ENCODE peak calls at places on chromosomes 3 and 15, in eight cellular contexts. One of them, this sample, is unnamed.

GRCh38 chr3:152349397-152349796 is 80.7 kb downstream of the MBNL1 start:
- DNase-seq in left cardiac atrium: no peak
- DNase-seq in HCT116: no peak
- DNase-seq in stimulated activated CD4-positive, alpha-beta T cell treated with anti-CD3 and anti-CD28 coated beads, Interleukin-12 subunit alpha, Interleukin-12 subunit beta, amount 100 ng/mL, for 48 hours: no peak
- DNase-seq in EL: peak; percentile 41
- DNase-seq in COR-L47: no peak
- DNase-seq in NCI-H510A treated with DMSO at 0.1 percent for 48 hours: no peak
- DNase-seq in MV-4-11: no peak
- DNase-seq in this sample: no peak

GRCh38 chr15:96122077-96123027 is 208.1 kb upstream of the NR2F2 start:
- DNase-seq in left cardiac atrium: no peak
- DNase-seq in HCT116: peak; percentile 41
- DNase-seq in stimulated activated CD4-positive, alpha-beta T cell treated with anti-CD3 and anti-CD28 coated beads, Interleukin-12 subunit alpha, Interleukin-12 subunit beta, amount 100 ng/mL, for 48 hours: no peak
- DNase-seq in EL: peak; percentile 50
- DNase-seq in COR-L47: no peak
- DNase-seq in NCI-H510A treated with DMSO at 0.1 percent for 48 hours: no peak
- DNase-seq in MV-4-11: no peak
- DNase-seq in this sample: no peak

GRCh38 chr3:18609184-18609583 is 184.0 kb upstream of the SATB1 start:
- DNase-seq in left cardiac atrium: no peak
- DNase-seq in HCT116: no peak
- DNase-seq in stimulated activated CD4-positive, alpha-beta T cell treated with anti-CD3 and anti-CD28 coated beads, Interleukin-12 subunit alpha, Interleukin-12 subunit beta, amount 100 ng/mL, for 48 hours: no peak
- DNase-seq in EL: no peak
- DNase-seq in COR-L47: no peak
- DNase-seq in NCI-H510A treated with DMSO at 0.1 percent for 48 hours: no peak
- DNase-seq in MV-4-11: peak; percentile 50
- DNase-seq in this sample: no peak

GRCh38 chr15:95968856-95969255 is 361.6 kb upstream of the NR2F2 start:
- DNase-seq in left cardiac atrium: no peak
- DNase-seq in HCT116: no peak
- DNase-seq in stimulated activated CD4-positive, alpha-beta T cell treated with anti-CD3 and anti-CD28 coated beads, Interleukin-12 subunit alpha, Interleukin-12 subunit beta, amount 100 ng/mL, for 48 hours: no peak
- DNase-seq in EL: no peak
- DNase-seq in COR-L47: no peak
- DNase-seq in NCI-H510A treated with DMSO at 0.1 percent for 48 hours: no peak
- DNase-seq in MV-4-11: no peak
- DNase-seq in this sample: no peak

GRCh38 chr3:138303474-138303873 is 26.2 kb downstream of the NME9 start:
- DNase-seq in left cardiac atrium: no peak
- DNase-seq in HCT116: no peak
- DNase-seq in stimulated activated CD4-positive, alpha-beta T cell treated with anti-CD3 and anti-CD28 coated beads, Interleukin-12 subunit alpha, Interleukin-12 subunit beta, amount 100 ng/mL, for 48 hours: no peak
- DNase-seq in EL: no peak
- DNase-seq in COR-L47: no peak
- DNase-seq in NCI-H510A treated with DMSO at 0.1 percent for 48 hours: no peak
- DNase-seq in MV-4-11: no peak
- DNase-seq in this sample: no peak

GRCh38 chr3:128489860-128490649 is 2.9 kb downstream of the GATA2 start:
- DNase-seq in left cardiac atrium: peak; percentile 30
- DNase-seq in HCT116: no peak
- DNase-seq in stimulated activated CD4-positive, alpha-beta T cell treated with anti-CD3 and anti-CD28 coated beads, Interleukin-12 subunit alpha, Interleukin-12 subunit beta, amount 100 ng/mL, for 48 hours: no peak
- DNase-seq in EL: peak; percentile 63
- DNase-seq in COR-L47: peak; percentile 75
- DNase-seq in NCI-H510A treated with DMSO at 0.1 percent for 48 hours: peak; percentile 47
- DNase-seq in MV-4-11: no peak
- DNase-seq in this sample: no peak

GRCh38 chr3:148598619-148599018 is 99.1 kb upstream of the AGTR1 start:
- DNase-seq in left cardiac atrium: no peak
- DNase-seq in HCT116: no peak
- DNase-seq in stimulated activated CD4-positive, alpha-beta T cell treated with anti-CD3 and anti-CD28 coated beads, Interleukin-12 subunit alpha, Interleukin-12 subunit beta, amount 100 ng/mL, for 48 hours: no peak
- DNase-seq in EL: no peak
- DNase-seq in COR-L47: no peak
- DNase-seq in NCI-H510A treated with DMSO at 0.1 percent for 48 hours: no peak
- DNase-seq in MV-4-11: peak; percentile 22
- DNase-seq in this sample: no peak

GRCh38 chr3:177220136-177220974 is 23.1 kb upstream of the TBL1XR1 start:
- DNase-seq in left cardiac atrium: no peak
- DNase-seq in HCT116: no peak
- DNase-seq in stimulated activated CD4-positive, alpha-beta T cell treated with anti-CD3 and anti-CD28 coated beads, Interleukin-12 subunit alpha, Interleukin-12 subunit beta, amount 100 ng/mL, for 48 hours: no peak
- DNase-seq in EL: no peak
- DNase-seq in COR-L47: no peak
- DNase-seq in NCI-H510A treated with DMSO at 0.1 percent for 48 hours: no peak
- DNase-seq in MV-4-11: no peak
- DNase-seq in this sample: no peak

GRCh38 chr3:69819283-69819682 is 80.0 kb downstream of the MITF start:
- DNase-seq in left cardiac atrium: no peak
- DNase-seq in HCT116: no peak
- DNase-seq in stimulated activated CD4-positive, alpha-beta T cell treated with anti-CD3 and anti-CD28 coated beads, Interleukin-12 subunit alpha, Interleukin-12 subunit beta, amount 100 ng/mL, for 48 hours: no peak
- DNase-seq in EL: no peak
- DNase-seq in COR-L47: no peak
- DNase-seq in NCI-H510A treated with DMSO at 0.1 percent for 48 hours: no peak
- DNase-seq in MV-4-11: no peak
- DNase-seq in this sample: no peak

GRCh38 chr3:177804646-177805045 is 607.4 kb upstream of the TBL1XR1 start:
- DNase-seq in left cardiac atrium: no peak
- DNase-seq in HCT116: no peak
- DNase-seq in stimulated activated CD4-positive, alpha-beta T cell treated with anti-CD3 and anti-CD28 coated beads, Interleukin-12 subunit alpha, Interleukin-12 subunit beta, amount 100 ng/mL, for 48 hours: no peak
- DNase-seq in EL: no peak
- DNase-seq in COR-L47: no peak
- DNase-seq in NCI-H510A treated with DMSO at 0.1 percent for 48 hours: no peak
- DNase-seq in MV-4-11: no peak
- DNase-seq in this sample: no peak

GRCh38 chr3:33114622-33115023 is 809 bp downstream of the CRTAP start:
- DNase-seq in left cardiac atrium: no peak
- DNase-seq in HCT116: no peak
- DNase-seq in stimulated activated CD4-positive, alpha-beta T cell treated with anti-CD3 and anti-CD28 coated beads, Interleukin-12 subunit alpha, Interleukin-12 subunit beta, amount 100 ng/mL, for 48 hours: no peak
- DNase-seq in EL: no peak
- DNase-seq in COR-L47: no peak
- DNase-seq in NCI-H510A treated with DMSO at 0.1 percent for 48 hours: no peak
- DNase-seq in MV-4-11: no peak
- DNase-seq in this sample: no peak

GRCh38 chr3:156332304-156332703 is 211.9 kb downstream of the KCNAB1 start:
- DNase-seq in left cardiac atrium: no peak
- DNase-seq in HCT116: no peak
- DNase-seq in stimulated activated CD4-positive, alpha-beta T cell treated with anti-CD3 and anti-CD28 coated beads, Interleukin-12 subunit alpha, Interleukin-12 subunit beta, amount 100 ng/mL, for 48 hours: no peak
- DNase-seq in EL: no peak
- DNase-seq in COR-L47: no peak
- DNase-seq in NCI-H510A treated with DMSO at 0.1 percent for 48 hours: no peak
- DNase-seq in MV-4-11: no peak
- DNase-seq in this sample: no peak

GRCh38 chr3:173743111-173743510 is 345.6 kb downstream of the NLGN1 start:
- DNase-seq in left cardiac atrium: no peak
- DNase-seq in HCT116: no peak
- DNase-seq in stimulated activated CD4-positive, alpha-beta T cell treated with anti-CD3 and anti-CD28 coated beads, Interleukin-12 subunit alpha, Interleukin-12 subunit beta, amount 100 ng/mL, for 48 hours: no peak
- DNase-seq in EL: peak; percentile 33
- DNase-seq in COR-L47: no peak
- DNase-seq in NCI-H510A treated with DMSO at 0.1 percent for 48 hours: no peak
- DNase-seq in MV-4-11: no peak
- DNase-seq in this sample: no peak

GRCh38 chr15:55222588-55222987 is 25.8 kb upstream of the RSL24D1 start:
- DNase-seq in left cardiac atrium: no peak
- DNase-seq in HCT116: no peak
- DNase-seq in stimulated activated CD4-positive, alpha-beta T cell treated with anti-CD3 and anti-CD28 coated beads, Interleukin-12 subunit alpha, Interleukin-12 subunit beta, amount 100 ng/mL, for 48 hours: no peak
- DNase-seq in EL: no peak
- DNase-seq in COR-L47: no peak
- DNase-seq in NCI-H510A treated with DMSO at 0.1 percent for 48 hours: no peak
- DNase-seq in MV-4-11: peak; percentile 90
- DNase-seq in this sample: no peak

GRCh38 chr3:38163117-38163870 is 2.0 kb upstream of the OXSR1 start:
- DNase-seq in left cardiac atrium: no peak
- DNase-seq in HCT116: no peak
- DNase-seq in stimulated activated CD4-positive, alpha-beta T cell treated with anti-CD3 and anti-CD28 coated beads, Interleukin-12 subunit alpha, Interleukin-12 subunit beta, amount 100 ng/mL, for 48 hours: no peak
- DNase-seq in EL: no peak
- DNase-seq in COR-L47: no peak
- DNase-seq in NCI-H510A treated with DMSO at 0.1 percent for 48 hours: no peak
- DNase-seq in MV-4-11: peak; percentile 41
- DNase-seq in this sample: peak; percentile 10

GRCh38 chr3:70716832-70717231 is 404.4 kb upstream of the MDFIC2 start:
- DNase-seq in left cardiac atrium: peak; percentile 31
- DNase-seq in HCT116: no peak
- DNase-seq in stimulated activated CD4-positive, alpha-beta T cell treated with anti-CD3 and anti-CD28 coated beads, Interleukin-12 subunit alpha, Interleukin-12 subunit beta, amount 100 ng/mL, for 48 hours: no peak
- DNase-seq in EL: peak; percentile 44
- DNase-seq in COR-L47: no peak
- DNase-seq in NCI-H510A treated with DMSO at 0.1 percent for 48 hours: no peak
- DNase-seq in MV-4-11: no peak
- DNase-seq in this sample: no peak

GRCh38 chr3:170868577-170869239 is 1.3 kb downstream of the RPL22L1 start:
- DNase-seq in left cardiac atrium: no peak
- DNase-seq in HCT116: no peak
- DNase-seq in stimulated activated CD4-positive, alpha-beta T cell treated with anti-CD3 and anti-CD28 coated beads, Interleukin-12 subunit alpha, Interleukin-12 subunit beta, amount 100 ng/mL, for 48 hours: no peak
- DNase-seq in EL: no peak
- DNase-seq in COR-L47: no peak
- DNase-seq in NCI-H510A treated with DMSO at 0.1 percent for 48 hours: no peak
- DNase-seq in MV-4-11: no peak
- DNase-seq in this sample: no peak

GRCh38 chr3:168847293-168847883 is 751.7 kb upstream of the GOLIM4 start:
- DNase-seq in left cardiac atrium: no peak
- DNase-seq in HCT116: no peak
- DNase-seq in stimulated activated CD4-positive, alpha-beta T cell treated with anti-CD3 and anti-CD28 coated beads, Interleukin-12 subunit alpha, Interleukin-12 subunit beta, amount 100 ng/mL, for 48 hours: peak; percentile 6
- DNase-seq in EL: peak; percentile 51
- DNase-seq in COR-L47: peak; percentile 66
- DNase-seq in NCI-H510A treated with DMSO at 0.1 percent for 48 hours: peak; percentile 53
- DNase-seq in MV-4-11: peak; percentile 11
- DNase-seq in this sample: peak; percentile 43

GRCh38 chr15:58491151-58491473 is 59.3 kb downstream of the LIPC start:
- DNase-seq in left cardiac atrium: peak; percentile 57
- DNase-seq in HCT116: no peak
- DNase-seq in stimulated activated CD4-positive, alpha-beta T cell treated with anti-CD3 and anti-CD28 coated beads, Interleukin-12 subunit alpha, Interleukin-12 subunit beta, amount 100 ng/mL, for 48 hours: no peak
- DNase-seq in EL: no peak
- DNase-seq in COR-L47: no peak
- DNase-seq in NCI-H510A treated with DMSO at 0.1 percent for 48 hours: no peak
- DNase-seq in MV-4-11: no peak
- DNase-seq in this sample: no peak

GRCh38 chr3:101675709-101676218 is 1.2 kb downstream of the ZBTB11 start:
- DNase-seq in left cardiac atrium: peak; percentile 50
- DNase-seq in HCT116: no peak
- DNase-seq in stimulated activated CD4-positive, alpha-beta T cell treated with anti-CD3 and anti-CD28 coated beads, Interleukin-12 subunit alpha, Interleukin-12 subunit beta, amount 100 ng/mL, for 48 hours: no peak
- DNase-seq in EL: no peak
- DNase-seq in COR-L47: no peak
- DNase-seq in NCI-H510A treated with DMSO at 0.1 percent for 48 hours: no peak
- DNase-seq in MV-4-11: no peak
- DNase-seq in this sample: no peak

GRCh38 chr3:15339786-15340215 is 7.4 kb upstream of the SH3BP5 start:
- DNase-seq in left cardiac atrium: no peak
- DNase-seq in HCT116: no peak
- DNase-seq in stimulated activated CD4-positive, alpha-beta T cell treated with anti-CD3 and anti-CD28 coated beads, Interleukin-12 subunit alpha, Interleukin-12 subunit beta, amount 100 ng/mL, for 48 hours: no peak
- DNase-seq in EL: peak; percentile 66
- DNase-seq in COR-L47: no peak
- DNase-seq in NCI-H510A treated with DMSO at 0.1 percent for 48 hours: no peak
- DNase-seq in MV-4-11: peak; percentile 64
- DNase-seq in this sample: no peak

GRCh38 chr15:60021589-60022378 is 17.7 kb downstream of the FOXB1 start:
- DNase-seq in left cardiac atrium: no peak
- DNase-seq in HCT116: no peak
- DNase-seq in stimulated activated CD4-positive, alpha-beta T cell treated with anti-CD3 and anti-CD28 coated beads, Interleukin-12 subunit alpha, Interleukin-12 subunit beta, amount 100 ng/mL, for 48 hours: no peak
- DNase-seq in EL: peak; percentile 50
- DNase-seq in COR-L47: no peak
- DNase-seq in NCI-H510A treated with DMSO at 0.1 percent for 48 hours: no peak
- DNase-seq in MV-4-11: peak; percentile 17
- DNase-seq in this sample: no peak

GRCh38 chr3:29201609-29202008 is 79.3 kb upstream of the RBMS3 start:
- DNase-seq in left cardiac atrium: no peak
- DNase-seq in HCT116: no peak
- DNase-seq in stimulated activated CD4-positive, alpha-beta T cell treated with anti-CD3 and anti-CD28 coated beads, Interleukin-12 subunit alpha, Interleukin-12 subunit beta, amount 100 ng/mL, for 48 hours: no peak
- DNase-seq in EL: peak; percentile 14
- DNase-seq in COR-L47: no peak
- DNase-seq in NCI-H510A treated with DMSO at 0.1 percent for 48 hours: no peak
- DNase-seq in MV-4-11: no peak
- DNase-seq in this sample: no peak

GRCh38 chr15:27817258-27817657 is 281.9 kb downstream of the OCA2 start:
- DNase-seq in left cardiac atrium: no peak
- DNase-seq in HCT116: no peak
- DNase-seq in stimulated activated CD4-positive, alpha-beta T cell treated with anti-CD3 and anti-CD28 coated beads, Interleukin-12 subunit alpha, Interleukin-12 subunit beta, amount 100 ng/mL, for 48 hours: no peak
- DNase-seq in EL: no peak
- DNase-seq in COR-L47: no peak
- DNase-seq in NCI-H510A treated with DMSO at 0.1 percent for 48 hours: no peak
- DNase-seq in MV-4-11: no peak
- DNase-seq in this sample: no peak

GRCh38 chr15:81001180-81002003 is 669 bp downstream of the TLNRD1 start:
- DNase-seq in left cardiac atrium: peak; percentile 77
- DNase-seq in HCT116: no peak
- DNase-seq in stimulated activated CD4-positive, alpha-beta T cell treated with anti-CD3 and anti-CD28 coated beads, Interleukin-12 subunit alpha, Interleukin-12 subunit beta, amount 100 ng/mL, for 48 hours: no peak
- DNase-seq in EL: peak; percentile 60
- DNase-seq in COR-L47: peak; percentile 37
- DNase-seq in NCI-H510A treated with DMSO at 0.1 percent for 48 hours: no peak
- DNase-seq in MV-4-11: no peak
- DNase-seq in this sample: peak; percentile 8

GRCh38 chr15:68376447-68377060 is 55.4 kb downstream of the ITGA11 start:
- DNase-seq in left cardiac atrium: no peak
- DNase-seq in HCT116: no peak
- DNase-seq in stimulated activated CD4-positive, alpha-beta T cell treated with anti-CD3 and anti-CD28 coated beads, Interleukin-12 subunit alpha, Interleukin-12 subunit beta, amount 100 ng/mL, for 48 hours: no peak
- DNase-seq in EL: no peak
- DNase-seq in COR-L47: no peak
- DNase-seq in NCI-H510A treated with DMSO at 0.1 percent for 48 hours: no peak
- DNase-seq in MV-4-11: no peak
- DNase-seq in this sample: no peak

GRCh38 chr3:116145613-116146012 is 299.7 kb downstream of the LSAMP start:
- DNase-seq in left cardiac atrium: no peak
- DNase-seq in HCT116: no peak
- DNase-seq in stimulated activated CD4-positive, alpha-beta T cell treated with anti-CD3 and anti-CD28 coated beads, Interleukin-12 subunit alpha, Interleukin-12 subunit beta, amount 100 ng/mL, for 48 hours: no peak
- DNase-seq in EL: no peak
- DNase-seq in COR-L47: no peak
- DNase-seq in NCI-H510A treated with DMSO at 0.1 percent for 48 hours: no peak
- DNase-seq in MV-4-11: no peak
- DNase-seq in this sample: no peak

GRCh38 chr15:83446904-83447708 is at the start of gene SH3GL3:
- DNase-seq in left cardiac atrium: peak; percentile 89
- DNase-seq in HCT116: peak; percentile 32
- DNase-seq in stimulated activated CD4-positive, alpha-beta T cell treated with anti-CD3 and anti-CD28 coated beads, Interleukin-12 subunit alpha, Interleukin-12 subunit beta, amount 100 ng/mL, for 48 hours: peak; percentile 25
- DNase-seq in EL: peak; percentile 71
- DNase-seq in COR-L47: peak; percentile 50
- DNase-seq in NCI-H510A treated with DMSO at 0.1 percent for 48 hours: no peak
- DNase-seq in MV-4-11: peak; percentile 62
- DNase-seq in this sample: no peak

GRCh38 chr15:34336333-34336732 is 1.2 kb downstream of the SLC12A6 start:
- DNase-seq in left cardiac atrium: no peak
- DNase-seq in HCT116: no peak
- DNase-seq in stimulated activated CD4-positive, alpha-beta T cell treated with anti-CD3 and anti-CD28 coated beads, Interleukin-12 subunit alpha, Interleukin-12 subunit beta, amount 100 ng/mL, for 48 hours: no peak
- DNase-seq in EL: no peak
- DNase-seq in COR-L47: no peak
- DNase-seq in NCI-H510A treated with DMSO at 0.1 percent for 48 hours: no peak
- DNase-seq in MV-4-11: peak; percentile 35
- DNase-seq in this sample: no peak

GRCh38 chr15:56967336-56967735 is 48.9 kb downstream of the TCF12 start:
- DNase-seq in left cardiac atrium: no peak
- DNase-seq in HCT116: no peak
- DNase-seq in stimulated activated CD4-positive, alpha-beta T cell treated with anti-CD3 and anti-CD28 coated beads, Interleukin-12 subunit alpha, Interleukin-12 subunit beta, amount 100 ng/mL, for 48 hours: no peak
- DNase-seq in EL: no peak
- DNase-seq in COR-L47: no peak
- DNase-seq in NCI-H510A treated with DMSO at 0.1 percent for 48 hours: no peak
- DNase-seq in MV-4-11: no peak
- DNase-seq in this sample: no peak

GRCh38 chr15:61528590-61528929 is 299.5 kb upstream of the RORA start:
- DNase-seq in left cardiac atrium: no peak
- DNase-seq in HCT116: no peak
- DNase-seq in stimulated activated CD4-positive, alpha-beta T cell treated with anti-CD3 and anti-CD28 coated beads, Interleukin-12 subunit alpha, Interleukin-12 subunit beta, amount 100 ng/mL, for 48 hours: no peak
- DNase-seq in EL: no peak
- DNase-seq in COR-L47: no peak
- DNase-seq in NCI-H510A treated with DMSO at 0.1 percent for 48 hours: peak; percentile 2
- DNase-seq in MV-4-11: no peak
- DNase-seq in this sample: no peak

GRCh38 chr3:29140706-29141105 is 140.2 kb upstream of the RBMS3 start:
- DNase-seq in left cardiac atrium: no peak
- DNase-seq in HCT116: no peak
- DNase-seq in stimulated activated CD4-positive, alpha-beta T cell treated with anti-CD3 and anti-CD28 coated beads, Interleukin-12 subunit alpha, Interleukin-12 subunit beta, amount 100 ng/mL, for 48 hours: no peak
- DNase-seq in EL: no peak
- DNase-seq in COR-L47: no peak
- DNase-seq in NCI-H510A treated with DMSO at 0.1 percent for 48 hours: no peak
- DNase-seq in MV-4-11: no peak
- DNase-seq in this sample: no peak

This sample was measured in SHP77.